ENCODE peak calls at places on chromosomes 7 and 10, in six cellular contexts. M is WTC11, R is HCT116, O is HepG2, K is GM12878, U is H1. G is an unnamed sample.

GRCh38 chr10:86821600-86821999 is 65.2 kb downstream of the BMPR1A start:
- DNase-seq in M (no peak), R (no peak), O (no peak), K (no peak), U (no peak), G (no peak)

GRCh38 chr10:132646443-132647097 is 109.0 kb downstream of the INPP5A start:
- DNase-seq in M (peak; percentile 7), R (no peak), O (no peak), K (no peak), U (no peak), G (no peak)

GRCh38 chr7:155992538-155992937 is 180.3 kb upstream of the SHH start:
- DNase-seq in M (no peak), R (no peak), O (no peak), K (no peak), U (no peak), G (no peak)

GRCh38 chr10:133012573-133013359 is 70.4 kb upstream of the CFAP46 start:
- DNase-seq in M (no peak), R (no peak), O (no peak), K (no peak), U (no peak), G (no peak)

GRCh38 chr10:85916192-85916747 is 450.3 kb downstream of the GRID1 start:
- DNase-seq in M (no peak), R (no peak), O (no peak), K (no peak), U (no peak), G (no peak)

GRCh38 chr7:21243265-21243664 is 184.6 kb upstream of the SP4 start:
- DNase-seq in M (no peak), R (no peak), O (no peak), K (no peak), U (peak; percentile 3), G (no peak)

GRCh38 chr7:41880107-41880506 is 177.2 kb upstream of the INHBA start:
- DNase-seq in M (no peak), R (no peak), O (no peak), K (no peak), U (no peak), G (no peak)

GRCh38 chr7:154503962-154504550 is 451.9 kb downstream of the DPP6 start:
- DNase-seq in M (no peak), R (peak; percentile 22), O (peak; percentile 19), K (no peak), U (no peak), G (peak; percentile 39)

GRCh38 chr10:98919899-98920298 is 315.8 kb downstream of the HPSE2 start:
- DNase-seq in M (no peak), R (no peak), O (no peak), K (no peak), U (no peak), G (no peak)

GRCh38 chr7:44845476-44845875 is 2.4 kb downstream of the H2AZ2 start:
- DNase-seq in M (no peak), R (no peak), O (no peak), K (no peak), U (no peak), G (no peak)

GRCh38 chr10:30134546-30134945 is 75.2 kb upstream of the JCAD start:
- DNase-seq in M (no peak), R (no peak), O (no peak), K (no peak), U (no peak), G (no peak)

GRCh38 chr7:95642173-95642572 is 45.9 kb upstream of the PDK4 start:
- DNase-seq in M (no peak), R (no peak), O (no peak), K (no peak), U (no peak), G (no peak)

GRCh38 chr10:69513617-69514016 is 59.6 kb downstream of the NEUROG3 start:
- DNase-seq in M (no peak), R (no peak), O (no peak), K (no peak), U (no peak), G (no peak)

GRCh38 chr7:96380111-96380512 is 58.2 kb upstream of the SLC25A13 start:
- DNase-seq in M (peak; percentile 14), R (no peak), O (no peak), K (no peak), U (no peak), G (no peak)

GRCh38 chr7:77335581-77335980 is 80.6 kb downstream of the GSAP start:
- DNase-seq in M (no peak), R (no peak), O (no peak), K (no peak), U (no peak), G (no peak)

GRCh38 chr10:78290131-78290750 is 256.6 kb downstream of the RPS24 start:
- DNase-seq in M (no peak), R (no peak), O (no peak), K (no peak), U (no peak), G (no peak)

GRCh38 chr10:60717852-60718251 is 60.4 kb upstream of the CDK1 start:
- DNase-seq in M (no peak), R (no peak), O (no peak), K (no peak), U (no peak), G (no peak)

DNA sequence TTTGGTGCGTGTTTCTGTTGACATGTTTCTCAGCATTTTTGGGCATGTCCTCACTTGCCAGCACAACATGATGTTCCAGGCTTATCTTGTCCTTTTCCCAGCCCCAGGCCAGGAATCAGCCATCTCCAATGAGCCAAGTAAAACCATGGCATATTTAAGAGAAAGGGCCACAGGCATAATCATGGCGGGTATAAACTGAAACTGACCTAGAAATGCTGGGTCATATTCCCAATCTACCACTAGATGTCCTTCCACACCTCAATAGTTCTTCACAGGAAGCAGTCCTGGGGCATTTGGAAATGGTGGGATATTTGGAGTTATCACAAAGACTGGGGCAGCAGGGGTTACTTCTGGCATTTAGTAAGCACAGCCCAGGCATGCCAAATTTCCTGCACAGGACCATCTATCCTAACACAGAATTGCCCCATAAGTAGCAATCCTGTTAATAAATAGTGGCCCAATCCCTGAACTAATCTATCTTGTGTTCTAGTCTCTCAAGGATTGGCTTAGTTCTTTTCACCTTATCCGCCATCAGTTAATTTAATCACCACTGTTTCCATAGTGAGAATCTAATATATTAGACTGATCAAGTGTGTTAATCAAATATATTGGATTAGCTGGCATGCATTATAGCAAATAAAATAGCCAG is 101.6 kb downstream of the NPSR1 start:
- DNase-seq in M (no peak), R (peak; percentile 48), O (peak; percentile 61), K (no peak), U (no peak), G (peak; percentile 49)
- TF ChIP-seq SP1 in M (no peak), R (no peak), O (no peak), K (no peak), U (no peak), G (no peak)

GRCh38 chr10:73937333-73938020 is 26.5 kb downstream of the PLAU start:
- DNase-seq in M (no peak), R (no peak), O (no peak), K (no peak), U (no peak), G (no peak)

GRCh38 chr10:73941300-73941699 is 30.4 kb downstream of the PLAU start:
- DNase-seq in M (no peak), R (no peak), O (no peak), K (no peak), U (no peak), G (no peak)

GRCh38 chr10:73944356-73945100 is 33.6 kb downstream of the PLAU start:
- DNase-seq in M (no peak), R (no peak), O (no peak), K (no peak), U (no peak), G (no peak)

GRCh38 chr10:73935895-73936294 is 25.0 kb downstream of the PLAU start:
- DNase-seq in M (no peak), R (no peak), O (no peak), K (no peak), U (no peak), G (no peak)

GRCh38 chr10:73940634-73941221 is 29.8 kb downstream of the PLAU start:
- DNase-seq in M (peak; percentile 89), R (peak; percentile 37), O (peak; percentile 32), K (no peak), U (no peak), G (peak; percentile 84)
- TF ChIP-seq SP1 in M (no peak), R (no peak), O (no peak), K (no peak), U (no peak), G (no peak)

GRCh38 chr7:46739378-46740234 is 818.5 kb upstream of the IGFBP3 start:
- DNase-seq in M (no peak), R (no peak), O (no peak), K (no peak), U (no peak), G (no peak)

GRCh38 chr7:46741181-46741580 is 820.1 kb upstream of the IGFBP3 start:
- DNase-seq in M (no peak), R (no peak), O (no peak), K (no peak), U (no peak), G (no peak)

GRCh38 chr7:46742608-46743000 is 821.5 kb upstream of the IGFBP3 start:
- DNase-seq in M (no peak), R (no peak), O (no peak), K (no peak), U (no peak), G (no peak)

GRCh38 chr7:46744957-46745699 is 824.1 kb upstream of the IGFBP3 start:
- DNase-seq in M (no peak), R (no peak), O (no peak), K (no peak), U (no peak), G (no peak)

GRCh38 chr7:46741924-46742607 is 821.0 kb upstream of the IGFBP3 start:
- DNase-seq in M (no peak), R (no peak), O (no peak), K (no peak), U (no peak), G (no peak)
- TF ChIP-seq SP1 in M (no peak), R (no peak), O (no peak), K (no peak), U (no peak), G (no peak)

GRCh38 chr7:47046949-47047348 is 535.0 kb downstream of the TNS3 start:
- DNase-seq in M (peak; percentile 19), R (no peak), O (no peak), K (no peak), U (no peak), G (no peak)

GRCh38 chr7:47045169-47045568 is 536.7 kb downstream of the TNS3 start:
- DNase-seq in M (no peak), R (no peak), O (no peak), K (no peak), U (no peak), G (no peak)

GRCh38 chr7:47047384-47047783 is 534.5 kb downstream of the TNS3 start:
- DNase-seq in M (no peak), R (no peak), O (no peak), K (no peak), U (no peak), G (no peak)

GRCh38 chr7:47045592-47045991 is 536.3 kb downstream of the TNS3 start:
- DNase-seq in M (no peak), R (no peak), O (no peak), K (no peak), U (no peak), G (no peak)

GRCh38 chr7:47049234-47049774 is 532.6 kb downstream of the TNS3 start:
- DNase-seq in M (no peak), R (no peak), O (no peak), K (no peak), U (no peak), G (no peak)
- TF ChIP-seq SP1 in M (no peak), R (no peak), O (no peak), K (no peak), U (no peak), G (no peak)